ENCODE peak calls at places on chromosomes 7 and 10, in eight cellular contexts. S is HuH-7.5, T is retina, W is activated T-cell treated with anti-CD3 and anti-CD28 coated beads for 48 hours, B is cardiac muscle cell, J is GM13977, Q is ELR, G is astrocyte of the spinal cord. C is an unnamed sample.

GRCh38 chr7:150803161-150803860 is 2.7 kb downstream of the TMEM176A start:
- DNase-seq in G (no peak), B (no peak), T (no peak), J (no peak), Q (no peak), S (no peak), W (no peak), C (no peak)

GRCh38 chr7:121205777-121206176 is 123.0 kb upstream of the WNT16 start:
- DNase-seq in B (no peak), W (no peak), G (no peak), J (no peak), Q (no peak), S (no peak), T (no peak), C (no peak)

GRCh38 chr7:15867441-15867840 is 181.0 kb upstream of the MEOX2 start:
- DNase-seq in J (no peak), W (no peak), G (no peak), Q (no peak), B (no peak), S (no peak), T (no peak), C (no peak)

GRCh38 chr10:77603529-77603927 is 34.1 kb downstream of the KCNMA1 start:
- DNase-seq in B (no peak), J (no peak), S (no peak), T (no peak), W (no peak), G (no peak), Q (peak), C (no peak)

GRCh38 chr10:12934777-12935176 is 66.7 kb downstream of the CCDC3 start:
- DNase-seq in Q (peak), G (peak), T (no peak), J (no peak), S (no peak), W (no peak), B (peak), C (no peak)

GRCh38 chr10:112465299-112465882 is 18.4 kb downstream of the VTI1A start:
- DNase-seq in Q (no peak), W (no peak), B (no peak), T (no peak), S (no peak), J (no peak), G (no peak), C (no peak)

GRCh38 chr10:71042699-71043098 is 154.3 kb upstream of the PCBD1 start:
- DNase-seq in Q (no peak), S (no peak), G (no peak), W (no peak), T (no peak), J (no peak), B (no peak), C (no peak)

GRCh38 chr10:95504187-95504800 is 56.9 kb downstream of the SORBS1 start:
- DNase-seq in T (no peak), J (no peak), B (no peak), Q (no peak), S (no peak), W (no peak), G (no peak), C (no peak)

GRCh38 chr7:102415685-102416225 is 17.6 kb upstream of the ORAI2 start:
- DNase-seq in G (no peak), S (no peak), Q (no peak), B (no peak), W (peak), J (no peak), T (no peak), C (no peak)

GRCh38 chr10:54133201-54133600 is 667.8 kb downstream of the PCDH15 start:
- DNase-seq in S (no peak), G (no peak), T (no peak), Q (peak), J (no peak), W (no peak), B (no peak), C (no peak)

GRCh38 chr10:96846926-96847325 is 14.8 kb downstream of the LCOR start:
- DNase-seq in W (no peak), Q (no peak), J (no peak), B (no peak), G (no peak), S (no peak), T (no peak), C (no peak)

GRCh38 chr10:59375990-59376389 is 13.6 kb upstream of the FAM13C start:
- DNase-seq in T (no peak), G (no peak), Q (no peak), W (no peak), S (no peak), B (peak), J (no peak), C (no peak)

GRCh38 chr10:49831352-49832040 is 69.4 kb upstream of the OGDHL start:
- DNase-seq in G (peak), B (peak), T (peak), S (no peak), J (no peak), Q (peak), W (no peak), C (no peak)

C was measured in HFFc6.